ENCODE peak calls at places on chromosomes 2 and 18, in eight cellular contexts. M is endothelial cell; L is left ventricle myocardium superior; V is stomach; T is MM.1S; B is head of caudate nucleus; S is GM10248; X is stimulated activated CD8-positive, alpha-beta memory T cell treated with anti-CD3 and anti-CD28 coated beads, Interleukin-15, amount 100 ng/mL, for 24 hours. W is an unnamed sample.

GRCh38 chr2:147547425-147547824 is 297.4 kb upstream of the ACVR2A start:
- DNase-seq in V (no peak), X (no peak), M (no peak), B (no peak), T (no peak), L (no peak), S (no peak), W (no peak)

GRCh38 chr18:22185298-22185697 is 15.9 kb downstream of the GATA6 start:
- DNase-seq in M (no peak), V (no peak), X (no peak), B (peak; percentile 33), S (no peak), T (no peak), L (peak; percentile 69), W (no peak)

GRCh38 chr2:71685941-71686611 is 232.7 kb downstream of the DYSF start:
- DNase-seq in S (no peak), M (no peak), X (no peak), V (no peak), B (no peak), T (no peak), L (peak; percentile 19), W (no peak)

GRCh38 chr2:208311954-208312353 is 45.9 kb downstream of the PIKFYVE start:
- DNase-seq in S (peak; percentile 51), X (no peak), L (no peak), V (no peak), B (no peak), T (no peak), M (no peak), W (no peak)

GRCh38 chr2:241316825-241317224 is 1.1 kb downstream of the SEPTIN2 start:
- DNase-seq in V (no peak), T (no peak), M (no peak), X (no peak), B (no peak), L (no peak), S (no peak), W (no peak)

GRCh38 chr18:59967878-59968277 is 68.1 kb downstream of the PMAIP1 start:
- DNase-seq in B (no peak), X (no peak), L (no peak), M (no peak), S (no peak), V (no peak), T (no peak), W (no peak)

GRCh38 chr2:101998556-101999121 is 6.9 kb downstream of the IL1R2 start:
- DNase-seq in L (no peak), B (no peak), T (no peak), X (no peak), M (no peak), S (no peak), V (no peak), W (no peak)

GRCh38 chr2:181058378-181059269 is 78.2 kb downstream of the UBE2E3 start:
- DNase-seq in X (no peak), V (no peak), T (peak; percentile 70), M (peak; percentile 24), S (no peak), B (peak; percentile 67), L (no peak), W (peak; percentile 23)

GRCh38 chr2:47008381-47009280 is 93.0 kb upstream of the MCFD2 start:
- DNase-seq in S (no peak), T (no peak), L (peak; percentile 65), B (peak; percentile 71), V (no peak), M (no peak), X (no peak), W (peak; percentile 70)